ENCODE peak calls at places on chromosomes 4 and X, in seven cellular contexts. J, T, V, N, U, L and H are unnamed samples.

GRCh38 chr4:161252520-161253141 is 911.2 kb downstream of the FSTL5 start:
- DNase-seq in T (no peak), N (peak; percentile 34), L (peak; percentile 26), J (peak; percentile 29), U (no peak), V (no peak), H (peak; percentile 5)

GRCh38 chr4:146029939-146030710 is 91.5 kb upstream of the ZNF827 start:
- DNase-seq in U (peak; percentile 43), V (no peak), T (no peak), N (peak; percentile 56), L (peak; percentile 27), J (peak; percentile 56), H (no peak)

GRCh38 chr4:161148051-161148450 is 1015.7 kb downstream of the FSTL5 start:
- DNase-seq in N (no peak), L (no peak), J (no peak), V (no peak), T (no peak), U (no peak), H (no peak)

GRCh38 chrX:111519215-111519614 is 7.8 kb downstream of the SERTM2 start:
- DNase-seq in N (no peak), U (no peak), V (no peak), J (no peak), T (no peak), L (peak; percentile 2), H (no peak)

GRCh38 chr4:123349401-123350190 is 47.0 kb upstream of the SPRY1 start:
- DNase-seq in T (no peak), J (no peak), V (no peak), N (no peak), U (peak; percentile 90), L (peak; percentile 28), H (no peak)

GRCh38 chr4:125693233-125693632 is 378.5 kb downstream of the FAT4 start:
- DNase-seq in L (no peak), V (no peak), U (no peak), N (no peak), T (no peak), J (no peak), H (no peak)

GRCh38 chrX:6748595-6748994 is 213.7 kb upstream of the VCX3A start:
- DNase-seq in V (no peak), N (no peak), L (no peak), U (no peak), J (no peak), T (no peak), H (no peak)

GRCh38 chr4:136241221-136241986 is 1290.9 kb downstream of the PCDH18 start:
- DNase-seq in V (no peak), T (no peak), N (no peak), U (no peak), L (no peak), J (no peak), H (no peak)

GRCh38 chr4:33395731-33396485 is 2675.7 kb downstream of the PCDH7 start:
- DNase-seq in J (no peak), V (no peak), N (no peak), T (no peak), L (peak; percentile 19), U (no peak), H (no peak)

GRCh38 chr4:94931626-94932025 is 173.9 kb downstream of the BMPR1B start:
- DNase-seq in V (no peak), J (no peak), L (no peak), T (no peak), U (no peak), N (no peak), H (no peak)

GRCh38 chr4:24991015-24991414 is 39.7 kb downstream of the LGI2 start:
- DNase-seq in J (no peak), N (no peak), L (no peak), T (no peak), U (no peak), V (peak; percentile 48), H (no peak)

GRCh38 chr4:20616848-20617247 is 83.4 kb upstream of the PACRGL start:
- DNase-seq in U (no peak), L (no peak), N (no peak), T (no peak), V (no peak), J (no peak), H (no peak)

GRCh38 chrX:48468247-48468671 is 1.8 kb downstream of the SLC38A5 start:
- DNase-seq in U (no peak), V (no peak), J (peak; percentile 50), N (peak; percentile 52), L (no peak), T (peak; percentile 16), H (no peak)

GRCh38 chr4:163251204-163251603 is 81.2 kb downstream of the NPY1R start:
- DNase-seq in N (no peak), V (no peak), J (no peak), T (no peak), L (no peak), U (no peak), H (peak; percentile 21)